ENCODE peak calls at places on chromosomes 2 and 18, in six cellular contexts. B is SJCRH30, A is left lung, U is Peyer's patch, Z is AG04450, D is spleen. J is an unnamed sample.
A peak's percentile ranks its signal among the peaks of the same experiment; 100 is the strongest.

GRCh38 chr2:180411631-180412030 is 404.5 kb upstream of the CWC22 start:
- DNase-seq in A (no peak), Z (no peak), D (no peak), U (no peak), B (no peak), J (no peak)

GRCh38 chr2:12651661-12652060 is 65.1 kb upstream of the TRIB2 start:
- DNase-seq in Z (no peak), U (no peak), D (no peak), A (no peak), B (peak; percentile 92), J (no peak)

GRCh38 chr2:56685205-56685604 is 501.4 kb downstream of the CCDC85A start:
- DNase-seq in Z (no peak), A (no peak), B (no peak), D (no peak), U (no peak), J (no peak)

GRCh38 chr18:77054288-77054605 is 78.3 kb downstream of the MBP start:
- DNase-seq in D (peak; percentile 89), U (no peak), A (no peak), Z (no peak), B (no peak), J (no peak)

GRCh38 chr2:127400897-127401756 is 13.4 kb upstream of the MAP3K2 start:
- DNase-seq in D (peak; percentile 65), A (peak; percentile 88), Z (no peak), B (peak; percentile 64), U (peak; percentile 96), J (no peak)

GRCh38 chr2:231355802-231356473 is 39.6 kb upstream of the B3GNT7 start:
- DNase-seq in D (no peak), A (no peak), B (no peak), Z (no peak), U (peak; percentile 45), J (peak; percentile 54)

GRCh38 chr2:42569883-42570282 is 1.5 kb downstream of the MTA3 start:
- DNase-seq in U (no peak), D (no peak), B (no peak), A (no peak), Z (no peak), J (no peak)

GRCh38 chr18:9337875-9338274 is 3.3 kb downstream of the TWSG1 start:
- DNase-seq in A (no peak), Z (no peak), B (no peak), U (no peak), D (no peak), J (no peak)

GRCh38 chr18:44852216-44852615 is 171.5 kb downstream of the SETBP1 start:
- DNase-seq in U (no peak), D (no peak), Z (no peak), B (peak; percentile 63), A (no peak), J (no peak)

GRCh38 chr18:34659579-34660517 is 50.2 kb upstream of the DTNA start:
- DNase-seq in U (peak; percentile 57), D (peak; percentile 73), Z (peak; percentile 93), B (peak; percentile 70), A (peak; percentile 76), J (peak; percentile 85)

GRCh38 chr18:48300463-48300961 is 108.7 kb downstream of the ZBTB7C start:
- DNase-seq in A (no peak), B (no peak), Z (no peak), U (no peak), D (peak; percentile 77), J (no peak)

GRCh38 chr2:144183744-144184143 is 336.2 kb downstream of the ZEB2 start:
- DNase-seq in Z (no peak), U (no peak), D (peak; percentile 76), B (no peak), A (no peak), J (no peak)

GRCh38 chr2:232887171-232887850 is 17.2 kb downstream of the SNORC start:
- DNase-seq in B (no peak), Z (no peak), A (peak; percentile 26), D (peak; percentile 45), U (peak; percentile 39), J (peak; percentile 32)

GRCh38 chr2:219638217-219638947 is 11.0 kb downstream of the SLC4A3 start:
- DNase-seq in Z (no peak), A (no peak), B (no peak), D (no peak), U (no peak), J (no peak)

GRCh38 chr2:164514491-164514890 is 106.8 kb downstream of the GRB14 start:
- DNase-seq in D (no peak), Z (no peak), A (no peak), U (no peak), B (no peak), J (no peak)

GRCh38 chr2:41925009-41925408 is 122.8 kb upstream of the PKDCC start:
- DNase-seq in Z (no peak), D (no peak), A (no peak), B (no peak), U (no peak), J (no peak)

GRCh38 chr2:233686967-233687366 is 5.3 kb downstream of the UGT1A7 start:
- DNase-seq in U (no peak), D (no peak), Z (no peak), B (no peak), A (no peak), J (no peak)

GRCh38 chr2:200298816-200299215 is 7.7 kb upstream of the SPATS2L start:
- DNase-seq in D (no peak), A (no peak), Z (no peak), U (no peak), B (no peak), J (no peak)
- H3K27ac ChIP-seq in D (no peak overlapping the region), A (no peak overlapping the region), Z (no peak overlapping the region), U (no peak overlapping the region), B (no peak overlapping the region), J (no peak overlapping the region)

GRCh38 chr18:26386421-26386820 is 160.2 kb downstream of the TAF4B start:
- DNase-seq in Z (no peak), U (no peak), B (no peak), A (no peak), D (no peak), J (no peak)

GRCh38 chr18:26383454-26384270 is 157.4 kb downstream of the TAF4B start:
- DNase-seq in U (no peak), B (no peak), Z (no peak), A (no peak), D (no peak), J (no peak)

GRCh38 chr18:26386002-26386401 is 159.8 kb downstream of the TAF4B start:
- DNase-seq in B (peak; percentile 62), A (no peak), U (no peak), Z (no peak), D (no peak), J (no peak)
- H3K9me3 ChIP-seq in B (no peaks in the 10 kb centered on the region), A (no peaks in the 10 kb centered on the region), U (no peaks in the 10 kb centered on the region), Z (no peaks in the 10 kb centered on the region), D (no peaks in the 10 kb centered on the region), J (no peaks in the 10 kb centered on the region)

GRCh38 chr2:105789745-105790466 is 45.2 kb downstream of the NCK2 start:
- DNase-seq in Z (peak; percentile 8), A (no peak), B (no peak), U (no peak), D (no peak), J (no peak)
- H3K27ac ChIP-seq in Z (peak overlapping the region; percentile 39), A (no peak overlapping the region), B (no peak overlapping the region), U (peak overlapping the region; percentile 78), D (peak overlapping the region; percentile 63), J (no peak overlapping the region)

DNA sequence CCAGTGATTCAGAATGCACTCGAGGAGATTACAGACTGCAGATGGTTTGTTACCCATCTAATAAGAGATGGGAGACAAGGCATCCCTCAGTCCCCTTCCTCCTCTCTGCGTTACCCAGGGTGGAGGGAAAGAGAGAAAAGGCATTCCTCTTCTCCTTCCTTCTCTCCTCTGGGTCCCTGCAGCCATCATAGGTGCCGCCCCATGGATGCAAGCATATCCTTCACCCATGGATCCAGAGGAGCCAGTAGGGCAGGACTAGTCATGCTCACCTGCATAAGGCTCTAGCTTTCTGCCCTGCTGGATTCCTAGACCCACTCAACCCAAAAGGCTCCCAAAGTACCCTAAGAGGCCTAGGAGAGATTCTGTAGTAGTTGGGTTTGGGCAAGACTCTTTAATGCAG is 20.4 kb downstream of the CMPK2 start:
- DNase-seq in B (no peak), D (no peak), U (no peak), Z (no peak), A (no peak), J (no peak)
- H3K9me3 ChIP-seq in B (peaks cover 10% of the 10 kb centered on the region), D (peaks cover 100% of the 10 kb centered on the region), U (peaks cover 50% of the 10 kb centered on the region), Z (peaks cover 21% of the 10 kb centered on the region), A (peaks cover 10% of the 10 kb centered on the region), J (peaks cover 17% of the 10 kb centered on the region)

GRCh38 chr2:240390091-240391073 is 45.1 kb upstream of the GPC1 start:
- DNase-seq in Z (no peak), B (no peak), D (peak; percentile 70), A (peak; percentile 71), U (peak; percentile 45), J (no peak)
- H3K27ac ChIP-seq in Z (no peak overlapping the region), B (no peak overlapping the region), D (peak overlapping the region; percentile 59), A (no peak overlapping the region), U (peak overlapping the region; percentile 42), J (no peak overlapping the region)

J was measured in pancreas.